ENCODE peak calls at places on chromosomes 6 and 20, in four cellular contexts. A is ovary, X is HCT116, E is left ventricle myocardium inferior. Y is an unnamed sample.

GRCh38 chr20:23998392-23998791 is 9.8 kb upstream of the GGTLC1 start:
- DNase-seq in E (no peak), X (no peak), A (no peak), Y (no peak)

GRCh38 chr20:61251529-61252393 is at the start of gene CDH4:
- DNase-seq in X (no peak), A (no peak), E (no peak), Y (no peak)

GRCh38 chr20:24835195-24835594 is 113.9 kb upstream of the CST7 start:
- DNase-seq in X (no peak), A (no peak), E (no peak), Y (no peak)

GRCh38 chr20:59561614-59562277 is 42.6 kb upstream of the PHACTR3 start:
- DNase-seq in A (no peak), X (no peak), E (no peak), Y (no peak)

GRCh38 chr6:79671605-79672266 is 40.6 kb downstream of the SH3BGRL2 start:
- DNase-seq in X (peak; percentile 59), A (peak; percentile 30), E (peak; percentile 42), Y (no peak)

GRCh38 chr20:59120919-59121318 is 42.7 kb upstream of the ZNF831 start:
- DNase-seq in A (no peak), E (no peak), X (no peak), Y (no peak)

GRCh38 chr6:36706339-36706738 is 8.7 kb downstream of the RAB44 start:
- DNase-seq in X (no peak), A (no peak), E (no peak), Y (no peak)

GRCh38 chr6:117483004-117483644 is 650 bp downstream of the DCBLD1 start:
- DNase-seq in X (no peak), A (peak; percentile 29), E (peak; percentile 66), Y (peak; percentile 60)

GRCh38 chr6:44263357-44264100 is 1.8 kb downstream of the NFKBIE start:
- DNase-seq in X (no peak), E (no peak), A (no peak), Y (no peak)

GRCh38 chr20:63150391-63150898 is 65.5 kb downstream of the YTHDF1 start:
- DNase-seq in E (no peak), X (no peak), A (no peak), Y (no peak)

GRCh38 chr6:112990971-112991370 is 643.8 kb downstream of the RFPL4B start:
- DNase-seq in X (no peak), A (no peak), E (no peak), Y (no peak)

GRCh38 chr6:138844203-138844602 is 48.3 kb downstream of the ECT2L start:
- DNase-seq in A (peak; percentile 47), E (peak; percentile 70), X (no peak), Y (peak; percentile 14)

GRCh38 chr20:41058007-41058673 is 29.5 kb downstream of the TOP1 start:
- DNase-seq in A (no peak), X (peak; percentile 8), E (no peak), Y (no peak)

GRCh38 chr6:137705166-137706064 is 161.6 kb upstream of the TNFAIP3 start:
- DNase-seq in X (peak; percentile 24), A (peak; percentile 88), E (peak; percentile 56), Y (no peak)

GRCh38 chr6:84197708-84198107 is 29.7 kb downstream of the CEP162 start:
- DNase-seq in A (no peak), E (no peak), X (no peak), Y (no peak)

GRCh38 chr6:501891-502601 is 110.5 kb downstream of the IRF4 start:
- DNase-seq in X (no peak), E (no peak), A (no peak), Y (no peak)

GRCh38 chr6:30782425-30783014 is 38.2 kb upstream of the IER3 start:
- DNase-seq in E (no peak), X (peak; percentile 75), A (no peak), Y (no peak)

GRCh38 chr6:57216235-57217101 is 5.6 kb downstream of the RAB23 start:
- DNase-seq in E (no peak), X (no peak), A (no peak), Y (no peak)

GRCh38 chr6:70345619-70346018 is 42.7 kb upstream of the COL9A1 start:
- DNase-seq in A (no peak), E (no peak), X (no peak), Y (no peak)

DNA sequence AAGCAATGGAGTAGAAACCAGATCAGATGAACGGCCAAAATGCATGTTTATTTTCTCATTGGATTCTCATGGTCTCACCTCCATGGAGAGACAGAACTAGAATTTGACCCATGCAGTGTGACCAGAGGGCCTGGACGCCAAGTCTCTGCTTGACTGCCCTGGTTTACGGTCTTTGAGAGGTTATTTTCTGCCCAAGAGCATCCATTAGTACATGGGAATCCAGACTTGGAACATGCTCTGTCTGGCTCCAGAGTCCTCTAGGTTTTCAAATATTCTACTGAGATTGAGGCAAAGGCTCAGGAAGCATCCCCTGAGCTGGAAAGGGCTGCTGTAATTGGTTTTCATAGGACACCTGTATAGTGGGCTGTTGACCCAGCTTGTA is 45.4 kb upstream of the UST start:
- DNase-seq in X (no peak), A (no peak), E (no peak), Y (no peak)
- H3K27ac ChIP-seq in X (no peak overlapping the region), A (no peak overlapping the region), E (peak overlapping the region; percentile 6), Y (peak overlapping the region; percentile 57)

DNA sequence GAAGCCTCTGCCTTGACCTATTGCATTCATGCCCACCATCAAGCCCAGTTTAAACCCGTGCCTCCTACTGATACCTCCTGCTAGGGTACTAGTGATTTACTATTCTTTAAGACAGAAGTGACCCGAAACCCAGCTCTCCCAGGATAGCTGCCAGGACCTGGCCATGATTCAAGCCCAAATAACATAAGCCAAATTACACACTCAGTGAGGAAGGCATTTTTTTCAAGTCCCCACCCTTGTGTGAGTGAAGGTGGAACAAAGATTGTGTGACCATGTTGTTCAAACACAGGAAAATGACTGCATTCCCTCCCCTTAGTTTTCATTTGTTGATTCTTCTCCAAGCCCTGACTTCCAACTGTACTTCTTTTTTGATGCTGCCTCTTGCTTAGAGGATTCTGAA is 3.7 kb upstream of the KAT14 start:
- DNase-seq in A (no peak), E (no peak), X (no peak), Y (no peak)
- H3K27me3 ChIP-seq in A (no peaks in the 10 kb centered on the region), E (peaks cover 4% of the 10 kb centered on the region), X (no peaks in the 10 kb centered on the region), Y (no peaks in the 10 kb centered on the region)

DNA sequence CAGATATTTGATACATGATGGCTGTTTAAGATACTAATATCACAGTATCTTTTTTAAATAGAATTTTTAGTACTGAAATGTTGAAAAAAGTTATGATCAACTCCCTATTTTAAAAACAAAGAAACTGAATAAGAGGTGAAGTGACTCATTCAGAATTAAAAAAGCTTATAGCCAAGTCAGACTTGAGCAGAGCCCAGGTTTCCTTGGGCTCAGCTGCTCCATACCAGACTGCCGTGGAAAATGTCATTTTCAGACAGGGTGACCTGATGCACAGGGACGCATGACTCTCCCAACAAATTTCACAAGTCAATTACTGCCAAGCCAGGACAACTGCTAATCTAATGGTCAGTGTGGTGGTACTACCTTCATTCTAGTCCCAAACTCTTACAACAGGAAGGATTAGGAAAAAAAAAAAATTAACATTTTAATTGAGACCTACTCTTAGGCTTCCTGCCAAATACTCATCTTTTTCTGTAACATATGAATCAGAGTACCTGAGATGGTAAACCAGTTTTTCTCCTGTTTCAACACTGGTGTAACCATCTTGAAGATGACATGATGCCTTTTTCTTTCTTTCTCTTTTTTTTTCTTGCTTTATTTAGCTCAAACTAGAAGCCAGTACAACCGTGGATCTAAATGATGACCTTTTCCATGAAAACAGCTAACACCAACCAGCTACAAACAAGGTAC is 30.6 kb downstream of the SLC22A23 start:
- DNase-seq in A (no peak), E (no peak), X (no peak), Y (no peak)
- H3K27ac ChIP-seq in A (no peak overlapping the region), E (no peak overlapping the region), X (no peak overlapping the region), Y (no peak overlapping the region)

DNA sequence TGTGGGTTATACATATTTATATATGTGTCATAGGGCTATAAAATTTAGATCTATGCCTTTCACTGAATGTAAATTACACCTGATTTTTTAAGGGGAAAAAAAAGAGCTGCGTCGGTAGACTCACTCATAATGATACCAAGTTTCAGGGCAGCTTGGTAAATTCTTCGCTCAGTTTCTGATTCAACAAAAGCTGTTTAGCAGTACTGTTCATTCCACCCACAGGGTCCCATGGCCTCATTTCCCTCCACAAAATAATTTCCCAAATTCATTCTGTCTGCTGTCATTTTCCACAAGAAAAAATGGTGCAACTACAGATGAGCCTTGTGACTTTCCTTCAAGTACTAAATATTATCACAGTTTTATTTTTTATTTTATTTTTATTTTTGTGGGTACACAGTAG is 63.7 kb downstream of the PAK5 start:
- DNase-seq in A (no peak), X (no peak), E (no peak), Y (no peak)
- H3K27me3 ChIP-seq in A (no peaks in the 10 kb centered on the region), X (no peaks in the 10 kb centered on the region), E (no peaks in the 10 kb centered on the region), Y (no peaks in the 10 kb centered on the region)

GRCh38 chr20:38987777-38988176 is 25.6 kb downstream of the DHX35 start:
- DNase-seq in A (no peak), E (no peak), X (no peak), Y (no peak)

GRCh38 chr20:38990728-38991127 is 28.6 kb downstream of the DHX35 start:
- DNase-seq in X (no peak), A (no peak), E (no peak), Y (no peak)

GRCh38 chr20:38985060-38985459 is 22.9 kb downstream of the DHX35 start:
- DNase-seq in E (no peak), X (no peak), A (no peak), Y (no peak)

GRCh38 chr20:38985603-38986170 is 23.5 kb downstream of the DHX35 start:
- DNase-seq in E (no peak), A (no peak), X (no peak), Y (no peak)

GRCh38 chr20:38986663-38987062 is 24.5 kb downstream of the DHX35 start:
- DNase-seq in X (no peak), E (no peak), A (no peak), Y (no peak)
- H3K27ac ChIP-seq in X (no peak overlapping the region), E (peak overlapping the region; percentile 72), A (no peak overlapping the region), Y (peak overlapping the region; percentile 63)

Y was measured in dorsolateral prefrontal cortex.